ENCODE peak calls at places on chromosomes 16 and 17, in four cellular contexts. Z, C, L and W are unnamed samples.

GRCh38 chr17:82050761-82051641 is 610 bp downstream of the RFNG start:
- DNase-seq in Z (no peak), C (no peak), L (no peak), W (no peak)

GRCh38 chr17:41806685-41807445 is 4.9 kb downstream of the P3H4 start:
- DNase-seq in Z (no peak), C (no peak), L (no peak), W (no peak)

GRCh38 chr17:41777157-41777578 is 9.3 kb downstream of the JUP start:
- DNase-seq in Z (no peak), C (peak), L (peak), W (peak)

GRCh38 chr17:379531-380200 is 27.1 kb upstream of the RPH3AL start:
- DNase-seq in Z (no peak), C (no peak), L (no peak), W (no peak)

GRCh38 chr16:85885537-85885936 is 13.4 kb upstream of the IRF8 start:
- DNase-seq in Z (no peak), C (no peak), L (no peak), W (no peak)

GRCh38 chr16:20676867-20677266 is 20.6 kb downstream of the ACSM1 start:
- DNase-seq in Z (no peak), C (no peak), L (peak), W (no peak)

GRCh38 chr16:86566966-86567700 is 504 bp downstream of the FOXC2 start:
- DNase-seq in Z (peak), C (peak), L (peak), W (peak)

GRCh38 chr17:77096570-77097214 is 44.1 kb upstream of the SEC14L1 start:
- DNase-seq in Z (peak), C (no peak), L (no peak), W (no peak)

GRCh38 chr17:4978720-4979119 is 8.8 kb downstream of the CAMTA2 start:
- DNase-seq in Z (no peak), C (no peak), L (no peak), W (no peak)

GRCh38 chr17:6654816-6655731 is 3.5 kb downstream of the C17orf100 start:
- DNase-seq in Z (no peak), C (peak), L (peak), W (no peak)

GRCh38 chr17:7294614-7295153 is at the start of gene YBX2:
- DNase-seq in Z (peak), C (peak), L (peak), W (no peak)

GRCh38 chr17:71032746-71033273 is 863.5 kb downstream of the KCNJ2 start:
- DNase-seq in Z (no peak), C (peak), L (peak), W (peak)

GRCh38 chr16:2429771-2430663 is 770 bp downstream of the CCNF start:
- DNase-seq in Z (peak), C (no peak), L (peak), W (no peak)

GRCh38 chr16:75491876-75492275 is 3.4 kb downstream of the CHST6 start:
- DNase-seq in Z (no peak), C (peak), L (peak), W (no peak)

GRCh38 chr16:1973461-1974156 is 1.8 kb downstream of the TBL3 start:
- DNase-seq in Z (no peak), C (no peak), L (no peak), W (no peak)

GRCh38 chr16:9297437-9298113 is 206.1 kb downstream of the HAPSTR1 start:
- DNase-seq in Z (no peak), C (peak), L (peak), W (peak)

GRCh38 chr16:12673466-12673865 is 130.2 kb downstream of the CPPED1 start:
- DNase-seq in Z (no peak), C (no peak), L (no peak), W (no peak)
- H4K5ac ChIP-seq in Z (no peak), C (no peak), L (no peak), W (no peak)

GRCh38 chr17:29091591-29092291 is 48.8 kb downstream of the PIPOX start:
- DNase-seq in Z (no peak), C (no peak), L (no peak), W (no peak)
- H4K5ac ChIP-seq in Z (no peak), C (no peak), L (no peak), W (no peak)

GRCh38 chr17:28645576-28645939 is 600 bp upstream of the BLTP2 start:
- DNase-seq in Z (no peak), C (no peak), L (no peak), W (no peak)
- H4K5ac ChIP-seq in Z (peak), C (no peak), L (peak), W (peak)

GRCh38 chr17:69870751-69871199 is 204.2 kb upstream of the KCNJ16 start:
- DNase-seq in Z (peak), C (no peak), L (peak), W (peak)
- H4K5ac ChIP-seq in Z (peak), C (no peak), L (no peak), W (no peak)

DNA sequence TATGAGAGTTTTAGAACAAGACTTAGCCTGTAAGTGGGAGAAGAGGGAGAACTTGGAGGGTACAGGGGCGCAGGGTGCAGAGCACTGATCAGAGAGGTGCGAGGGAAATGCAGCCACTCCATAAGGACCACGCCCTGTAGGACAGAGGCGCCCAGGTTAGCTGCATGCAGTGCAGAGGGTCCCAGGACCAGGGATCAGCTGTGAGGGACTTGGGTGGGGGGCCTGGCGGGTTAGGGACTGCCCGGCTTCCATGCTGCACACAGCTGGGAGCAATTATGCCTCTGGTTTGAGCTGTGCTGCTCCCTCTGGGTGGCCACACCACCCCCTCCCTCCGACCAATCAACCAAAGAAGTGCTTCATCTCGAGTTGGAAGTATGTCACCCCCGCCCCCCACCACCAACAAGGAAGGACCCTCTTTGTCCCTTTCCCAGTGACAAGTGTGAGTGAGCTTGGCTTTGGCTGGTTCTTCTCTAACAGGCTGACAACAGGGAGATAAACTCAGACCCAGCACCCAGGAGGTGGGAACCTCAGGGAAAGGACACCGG is 22.2 kb upstream of the CLEC18A start:
- DNase-seq in Z (no peak), C (no peak), L (no peak), W (no peak)
- H4K5ac ChIP-seq in Z (no peak), C (no peak), L (no peak), W (no peak)

DNA sequence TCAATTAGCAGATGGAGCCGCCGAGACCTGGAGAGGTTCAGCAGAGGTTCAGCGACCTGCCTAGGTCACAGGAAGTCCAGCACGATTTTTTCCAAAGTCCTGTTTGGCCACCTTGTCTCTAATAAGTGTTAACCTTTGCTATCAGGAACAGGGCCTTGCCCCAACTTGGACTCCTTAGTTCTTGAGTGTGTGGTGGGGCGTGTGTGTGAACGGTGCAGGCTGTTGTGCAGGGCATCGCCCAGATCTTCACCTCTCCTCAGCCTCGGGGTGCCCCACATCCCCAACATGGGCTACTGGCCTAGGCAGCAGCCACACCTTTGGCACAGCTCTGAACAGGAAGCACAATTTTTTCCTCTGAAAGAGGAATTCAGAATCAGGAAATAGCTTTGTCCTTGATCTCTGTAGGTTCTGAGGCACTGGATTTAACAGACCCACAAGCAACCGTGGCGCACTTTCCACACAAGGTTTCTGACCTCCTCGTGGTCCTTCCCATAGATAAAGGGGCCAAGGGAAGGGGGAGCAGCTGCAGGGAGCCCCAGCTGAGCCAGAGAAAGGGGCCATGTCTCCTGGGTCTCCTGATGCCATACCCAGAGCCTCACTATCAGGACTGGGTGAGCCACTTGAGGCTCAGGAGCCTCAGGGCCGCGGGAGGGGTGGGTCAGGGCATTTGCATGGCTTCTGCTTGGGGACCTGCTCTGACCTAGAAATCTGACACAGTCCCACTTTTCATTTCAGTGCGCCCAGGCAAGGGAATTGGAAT is 10.4 kb downstream of the MPRIP start:
- DNase-seq in Z (no peak), C (peak), L (no peak), W (no peak)
- H4K5ac ChIP-seq in Z (no peak), C (no peak), L (no peak), W (no peak)

GRCh38 chr17:50240876-50241275 is 33.4 kb upstream of the TMEM92 start:
- DNase-seq in Z (peak), C (no peak), L (no peak), W (no peak)

GRCh38 chr17:50244771-50245170 is 29.5 kb upstream of the TMEM92 start:
- DNase-seq in Z (no peak), C (no peak), L (no peak), W (no peak)

GRCh38 chr17:50241431-50241830 is 32.8 kb upstream of the TMEM92 start:
- DNase-seq in Z (no peak), C (no peak), L (no peak), W (no peak)

GRCh38 chr17:50238594-50239287 is 35.5 kb upstream of the TMEM92 start:
- DNase-seq in Z (peak), C (no peak), L (no peak), W (no peak)

GRCh38 chr17:50239913-50240312 is 34.4 kb upstream of the TMEM92 start:
- DNase-seq in Z (no peak), C (no peak), L (no peak), W (no peak)
- H4K5ac ChIP-seq in Z (no peak), C (no peak), L (no peak), W (no peak)

GRCh38 chr17:45197108-45197507 is 24.6 kb upstream of the FMNL1 start:
- DNase-seq in Z (no peak), C (no peak), L (no peak), W (no peak)
- H4K5ac ChIP-seq in Z (peak), C (no peak), L (no peak), W (peak)